ENCODE peak calls at places on chromosome 12, in six cellular contexts. Y, P, N, E, I and V are unnamed samples.

GRCh38 chr12:67593041-67593870 is 55.3 kb upstream of the DYRK2 start:
- DNase-seq in Y (no peak), P (no peak), N (no peak), E (no peak), I (no peak), V (peak)

GRCh38 chr12:50222275-50222783 is 55.2 kb upstream of the CERS5 start:
- DNase-seq in Y (peak), P (no peak), N (peak), E (no peak), I (no peak), V (peak)

GRCh38 chr12:3463927-3464326 is 27.1 kb upstream of the PRMT8 start:
- DNase-seq in Y (no peak), P (no peak), N (no peak), E (no peak), I (no peak), V (no peak)

GRCh38 chr12:95204141-95204866 is 13.0 kb downstream of the FGD6 start:
- DNase-seq in Y (peak), P (no peak), N (no peak), E (no peak), I (peak), V (peak)

GRCh38 chr12:103181366-103182152 is 224.1 kb downstream of the ASCL1 start:
- DNase-seq in Y (no peak), P (peak), N (no peak), E (no peak), I (no peak), V (no peak)

GRCh38 chr12:117538926-117539325 is 177.5 kb upstream of the NOS1 start:
- DNase-seq in Y (no peak), P (no peak), N (no peak), E (no peak), I (no peak), V (no peak)

GRCh38 chr12:69459477-69459876 is 10.7 kb upstream of the FRS2 start:
- DNase-seq in Y (no peak), P (no peak), N (no peak), E (no peak), I (no peak), V (no peak)

GRCh38 chr12:45077259-45077658 is 26.4 kb upstream of the DBX2 start:
- DNase-seq in Y (no peak), P (no peak), N (no peak), E (no peak), I (no peak), V (no peak)

GRCh38 chr12:120115692-120116442 is 686 bp downstream of the RAB35 start:
- DNase-seq in Y (no peak), P (no peak), N (no peak), E (peak), I (no peak), V (peak)

GRCh38 chr12:57240926-57241555 is 9.9 kb downstream of the STAC3 start:
- DNase-seq in Y (no peak), P (no peak), N (no peak), E (no peak), I (no peak), V (no peak)

GRCh38 chr12:92074889-92075288 is 70.8 kb downstream of the BTG1 start:
- DNase-seq in Y (no peak), P (no peak), N (no peak), E (no peak), I (no peak), V (no peak)

GRCh38 chr12:63802012-63802608 is 22.4 kb downstream of the RXYLT1 start:
- DNase-seq in Y (peak), P (no peak), N (no peak), E (no peak), I (no peak), V (no peak)

GRCh38 chr12:28242888-28243633 is 52.8 kb downstream of the CCDC91 start:
- DNase-seq in Y (peak), P (no peak), N (no peak), E (no peak), I (no peak), V (no peak)

GRCh38 chr12:105018001-105018400 is 31.9 kb downstream of the NOPCHAP1 start:
- DNase-seq in Y (no peak), P (no peak), N (no peak), E (no peak), I (no peak), V (no peak)

GRCh38 chr12:41407240-41407799 is 219.2 kb downstream of the PDZRN4 start:
- DNase-seq in Y (no peak), P (no peak), N (no peak), E (no peak), I (no peak), V (no peak)

GRCh38 chr12:113184098-113184899 is 979 bp downstream of the DDX54 start:
- DNase-seq in Y (no peak), P (no peak), N (no peak), E (no peak), I (no peak), V (peak)

GRCh38 chr12:132839558-132840235 is 11.0 kb upstream of the GOLGA3 start:
- DNase-seq in Y (no peak), P (no peak), N (no peak), E (no peak), I (no peak), V (no peak)

GRCh38 chr12:131202592-131203378 is 249.1 kb downstream of the ADGRD1 start:
- DNase-seq in Y (peak), P (no peak), N (no peak), E (no peak), I (no peak), V (no peak)

GRCh38 chr12:80321653-80322052 is 122.4 kb upstream of the PTPRQ start:
- DNase-seq in Y (no peak), P (no peak), N (no peak), E (peak), I (no peak), V (no peak)

GRCh38 chr12:6550294-6551062 is 5.4 kb downstream of the IFFO1 start:
- DNase-seq in Y (no peak), P (no peak), N (no peak), E (no peak), I (no peak), V (no peak)

GRCh38 chr12:56645717-56646446 is at the start of gene ATP5F1B:
- DNase-seq in Y (peak), P (peak), N (peak), E (peak), I (peak), V (peak)

GRCh38 chr12:23093488-23093887 is 468.5 kb downstream of the ETNK1 start:
- DNase-seq in Y (no peak), P (no peak), N (no peak), E (no peak), I (no peak), V (no peak)
- TF ChIP-seq ZNF274 in Y (no peak), P (no peak), N (no peak), E (no peak), I (no peak), V (no peak)

DNA sequence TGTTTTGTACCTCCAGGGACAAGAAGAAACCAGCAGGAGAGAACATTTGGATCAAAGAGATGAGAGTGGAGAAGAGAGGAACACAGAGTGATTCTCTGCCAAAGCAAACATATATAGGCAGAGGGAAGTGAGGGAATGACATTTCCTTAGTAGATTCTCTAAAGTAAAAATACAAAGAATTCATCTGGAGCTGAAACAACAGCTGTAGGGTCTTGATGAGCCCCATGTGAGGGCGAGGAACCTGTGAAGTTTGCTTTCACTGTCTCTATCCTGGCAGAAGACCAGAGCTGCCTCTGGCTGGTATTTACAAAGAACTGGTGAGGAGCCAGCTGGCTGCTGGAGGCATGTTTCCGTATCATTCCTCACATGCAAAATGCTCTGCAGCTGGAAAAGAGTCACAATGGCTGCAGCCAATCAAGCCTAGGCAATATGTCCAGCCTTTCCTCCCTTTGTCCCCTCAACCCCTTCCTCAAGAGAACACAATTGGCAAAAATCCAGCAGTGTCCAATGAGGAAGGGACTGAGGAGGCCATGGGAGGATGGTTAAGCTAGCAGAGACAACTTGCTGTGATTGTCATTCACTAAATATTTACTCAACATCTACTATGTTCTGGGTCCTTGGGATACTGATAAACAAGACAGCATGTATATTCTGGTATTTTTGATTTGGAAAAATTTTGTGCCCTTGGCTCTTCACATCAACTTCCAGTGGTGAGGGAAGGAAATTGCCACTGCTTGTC is 122.4 kb downstream of the PHLDA1 start:
- DNase-seq in Y (no peak), P (no peak), N (no peak), E (peak), I (no peak), V (no peak)
- TF ChIP-seq ZNF274 in Y (no peak), P (no peak), N (no peak), E (no peak), I (no peak), V (no peak)

GRCh38 chr12:22287776-22288621 is 46.5 kb downstream of the ST8SIA1 start:
- DNase-seq in Y (no peak), P (no peak), N (peak), E (no peak), I (no peak), V (no peak)
- TF ChIP-seq ZNF274 in Y (no peak), P (no peak), N (no peak), E (no peak), I (no peak), V (no peak)

GRCh38 chr12:19223018-19223417 is 93.5 kb downstream of the PLEKHA5 start:
- DNase-seq in Y (no peak), P (no peak), N (no peak), E (no peak), I (no peak), V (peak)
- TF ChIP-seq ZNF274 in Y (no peak), P (no peak), N (no peak), E (no peak), I (no peak), V (no peak)

GRCh38 chr12:19191089-19191488 is 61.6 kb downstream of the PLEKHA5 start:
- DNase-seq in Y (no peak), P (no peak), N (no peak), E (no peak), I (no peak), V (no peak)

GRCh38 chr12:19190292-19191031 is 60.9 kb downstream of the PLEKHA5 start:
- DNase-seq in Y (no peak), P (no peak), N (no peak), E (no peak), I (no peak), V (no peak)

GRCh38 chr12:19186722-19187661 is 57.5 kb downstream of the PLEKHA5 start:
- DNase-seq in Y (peak), P (no peak), N (peak), E (peak), I (no peak), V (peak)

GRCh38 chr12:19191563-19191962 is 62.0 kb downstream of the PLEKHA5 start:
- DNase-seq in Y (no peak), P (no peak), N (no peak), E (no peak), I (no peak), V (no peak)

GRCh38 chr12:19189522-19189921 is 60.0 kb downstream of the PLEKHA5 start:
- DNase-seq in Y (no peak), P (no peak), N (no peak), E (no peak), I (no peak), V (no peak)
- TF ChIP-seq ZNF274 in Y (no peak), P (no peak), N (no peak), E (no peak), I (no peak), V (no peak)

DNA sequence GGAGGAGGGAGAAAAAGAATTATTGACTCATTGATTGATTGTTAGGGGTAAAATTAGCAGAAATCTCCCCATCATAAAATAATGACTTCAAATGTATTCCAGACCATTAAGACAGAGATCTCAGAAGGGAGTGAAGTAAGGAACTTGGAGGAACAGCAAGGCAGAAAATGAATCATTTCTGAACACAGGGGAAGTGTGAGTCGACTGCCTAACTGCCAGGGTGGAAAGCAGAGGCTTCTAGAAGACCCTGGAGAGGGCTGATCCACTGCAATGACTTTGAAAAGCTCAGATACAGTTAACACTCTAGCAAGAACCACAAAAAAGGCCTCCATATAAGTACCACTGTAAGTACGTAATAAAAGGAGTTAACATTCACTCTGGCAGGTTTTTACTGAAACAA is 9.7 kb downstream of the GLTP start:
- DNase-seq in Y (no peak), P (no peak), N (no peak), E (no peak), I (no peak), V (no peak)
- TF ChIP-seq ZNF274 in Y (no peak), P (no peak), N (no peak), E (no peak), I (no peak), V (no peak)

GRCh38 chr12:53739285-53740129 is 12.3 kb upstream of the CALCOCO1 start:
- DNase-seq in Y (no peak), P (no peak), N (no peak), E (no peak), I (no peak), V (no peak)
- TF ChIP-seq ZNF274 in Y (no peak), P (no peak), N (no peak), E (no peak), I (no peak), V (no peak)

GRCh38 chr12:128353271-128353670 is 86.3 kb downstream of the TMEM132C start:
- DNase-seq in Y (no peak), P (no peak), N (no peak), E (no peak), I (no peak), V (no peak)
- TF ChIP-seq ZNF274 in Y (no peak), P (no peak), N (no peak), E (no peak), I (no peak), V (no peak)

DNA sequence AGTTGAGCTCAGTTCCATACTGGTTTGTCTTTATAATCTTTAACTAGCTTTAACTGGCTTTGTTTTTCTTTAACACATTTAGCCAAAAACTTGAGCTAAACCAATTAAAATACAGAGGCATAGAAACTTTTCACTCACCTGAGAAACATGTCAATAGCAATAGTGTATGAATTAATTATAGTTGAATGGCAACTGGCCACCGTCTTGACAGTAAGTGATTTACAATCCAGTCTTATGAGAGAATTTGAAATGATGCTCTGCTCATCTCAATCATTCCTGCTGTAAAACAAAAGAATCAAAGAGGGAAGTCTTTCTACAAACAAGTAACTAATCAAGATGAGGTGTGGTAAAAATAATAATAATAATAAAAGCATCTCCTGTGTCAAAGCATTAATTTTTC is 86.6 kb upstream of the AMIGO2 start:
- DNase-seq in Y (no peak), P (no peak), N (no peak), E (no peak), I (no peak), V (no peak)
- TF ChIP-seq ZNF274 in Y (no peak), P (no peak), N (no peak), E (no peak), I (no peak), V (no peak)